ENCODE peak calls at places on chromosomes 13 and 19, in six cellular contexts. E is heart right ventricle, A is choroid plexus epithelial cell, V is B cell, D is transverse colon, K is uterus. T is an unnamed sample.

GRCh38 chr19:45630463-45630862 is 8.7 kb downstream of the EML2 start:
- DNase-seq in D (no peak), A (peak; percentile 83), V (no peak), K (no peak), E (no peak), T (no peak)

GRCh38 chr19:18551631-18552030 is 6.0 kb upstream of the KXD1 start:
- DNase-seq in D (no peak), K (no peak), A (no peak), V (no peak), E (no peak), T (no peak)

GRCh38 chr19:9935409-9936062 is 779 bp downstream of the OLFM2 start:
- DNase-seq in V (peak; percentile 32), A (no peak), E (no peak), K (peak; percentile 21), D (no peak), T (no peak)

GRCh38 chr13:46894534-46894906 is 2.3 kb downstream of the HTR2A start:
- DNase-seq in D (no peak), V (no peak), A (no peak), E (no peak), K (no peak), T (no peak)

GRCh38 chr19:46618670-46619231 is 6.1 kb downstream of the PTGIR start:
- DNase-seq in K (no peak), E (no peak), V (peak; percentile 86), D (no peak), A (peak; percentile 60), T (no peak)

GRCh38 chr19:44687898-44688297 is 11.1 kb upstream of the CEACAM16 start:
- DNase-seq in E (no peak), A (no peak), D (no peak), K (no peak), V (no peak), T (no peak)

GRCh38 chr13:40275636-40276035 is 390.8 kb downstream of the FOXO1 start:
- DNase-seq in E (no peak), K (no peak), A (peak; percentile 63), D (no peak), V (no peak), T (no peak)

GRCh38 chr19:19362075-19362474 is 41.4 kb downstream of the MAU2 start:
- DNase-seq in V (no peak), K (no peak), A (no peak), E (no peak), D (no peak), T (no peak)

GRCh38 chr19:6103217-6103644 is 7.1 kb downstream of the RFX2 start:
- DNase-seq in V (no peak), D (peak; percentile 56), A (peak; percentile 76), K (peak; percentile 78), E (peak; percentile 61), T (no peak)

GRCh38 chr13:51764184-51765141 is 39.5 kb downstream of the DHRS12 start:
- DNase-seq in V (peak; percentile 54), D (peak; percentile 56), A (peak; percentile 81), E (peak; percentile 58), K (peak; percentile 67), T (peak; percentile 52)

GRCh38 chr13:94303644-94304174 is 175.8 kb downstream of the DCT start:
- DNase-seq in K (no peak), V (no peak), E (no peak), D (no peak), A (no peak), T (no peak)

GRCh38 chr19:55320844-55321419 is 4.2 kb downstream of the TMEM150B start:
- DNase-seq in D (no peak), K (no peak), E (no peak), V (no peak), A (no peak), T (no peak)

GRCh38 chr13:26897706-26898550 is 137.3 kb upstream of the GPR12 start:
- DNase-seq in E (no peak), V (no peak), K (no peak), D (no peak), A (no peak), T (no peak)

GRCh38 chr19:5078179-5078578 is 109.3 kb downstream of the KDM4B start:
- DNase-seq in E (no peak), A (no peak), K (no peak), V (no peak), D (no peak), T (no peak)

GRCh38 chr19:46374526-46375475 is 27.9 kb downstream of the PPP5C start:
- DNase-seq in A (no peak), V (no peak), K (no peak), E (no peak), D (no peak), T (no peak)

GRCh38 chr13:110089815-110090214 is 217.1 kb downstream of the COL4A1 start:
- DNase-seq in K (no peak), D (no peak), A (no peak), E (no peak), V (no peak), T (no peak)
- TF ChIP-seq CTCF in K (no peak), D (peak; percentile 17), A (peak; percentile 46), E (peak; percentile 30), V (no peak), T (no peak)

GRCh38 chr19:16023558-16023915 is 52.8 kb upstream of the TPM4 start:
- DNase-seq in A (no peak), K (no peak), E (no peak), D (no peak), V (no peak), T (no peak)

GRCh38 chr19:16026756-16027155 is 49.5 kb upstream of the TPM4 start:
- DNase-seq in V (no peak), K (no peak), A (no peak), E (no peak), D (no peak), T (no peak)

GRCh38 chr19:16026131-16026530 is 50.2 kb upstream of the TPM4 start:
- DNase-seq in A (no peak), D (no peak), V (no peak), K (no peak), E (no peak), T (no peak)

GRCh38 chr19:16024266-16025107 is 51.8 kb upstream of the TPM4 start:
- DNase-seq in V (no peak), D (no peak), A (no peak), K (no peak), E (no peak), T (no peak)

GRCh38 chr19:16025108-16026101 is 50.9 kb upstream of the TPM4 start:
- DNase-seq in A (peak; percentile 68), E (no peak), V (no peak), D (peak; percentile 39), K (no peak), T (no peak)
- TF ChIP-seq CTCF in A (peak; percentile 76), E (peak; percentile 35), V (no peak), D (peak; percentile 26), K (no peak), T (no peak)

DNA sequence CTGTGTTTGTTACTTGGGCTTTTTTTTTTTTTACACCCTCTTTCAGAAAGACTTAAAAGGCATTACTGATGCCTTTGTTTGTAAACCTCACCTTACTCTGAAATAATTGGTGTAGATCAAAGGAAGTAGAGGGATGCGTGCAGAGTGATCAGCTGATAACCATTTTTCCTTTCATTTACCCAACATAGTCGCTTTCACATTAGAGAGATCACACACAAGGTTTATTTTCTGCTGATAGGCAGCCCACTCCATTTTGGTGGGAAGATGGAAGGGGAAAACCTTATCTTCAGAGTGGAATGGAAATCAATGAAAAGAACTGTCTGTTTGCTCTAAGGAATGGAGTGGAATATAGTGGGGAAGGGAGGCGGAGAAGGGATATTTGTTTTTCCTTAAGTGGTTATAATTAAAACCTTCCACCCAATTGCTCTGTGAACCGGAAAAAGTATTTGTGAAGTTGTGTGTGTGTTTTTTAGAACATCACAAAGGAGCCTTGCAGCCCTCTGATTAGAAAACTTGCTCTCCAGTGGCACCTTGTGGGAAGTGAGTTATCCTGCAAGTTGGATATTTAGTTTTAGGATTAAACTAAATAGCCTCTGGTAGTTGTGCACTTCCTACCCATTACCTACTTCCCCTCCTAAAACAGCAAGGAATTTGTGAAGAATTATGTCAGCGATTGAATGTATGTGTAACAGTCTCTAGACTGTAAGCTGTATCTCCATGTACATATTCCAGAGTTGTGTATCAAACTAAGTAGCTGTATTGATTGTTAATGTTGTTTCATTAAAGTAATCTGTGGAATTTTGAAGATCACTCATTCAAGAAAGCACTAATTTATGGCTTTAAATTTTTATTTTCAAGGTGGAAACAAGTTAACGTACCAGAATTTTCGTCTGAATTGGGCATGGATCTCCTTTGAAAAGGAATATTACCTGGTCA is 76.8 kb downstream of the FREM2 start:
- DNase-seq in D (no peak), E (no peak), V (no peak), K (no peak), A (peak; percentile 66), T (no peak)
- TF ChIP-seq CTCF in D (peak; percentile 46), E (peak; percentile 43), V (no peak), K (peak; percentile 25), A (peak; percentile 78), T (no peak)

DNA sequence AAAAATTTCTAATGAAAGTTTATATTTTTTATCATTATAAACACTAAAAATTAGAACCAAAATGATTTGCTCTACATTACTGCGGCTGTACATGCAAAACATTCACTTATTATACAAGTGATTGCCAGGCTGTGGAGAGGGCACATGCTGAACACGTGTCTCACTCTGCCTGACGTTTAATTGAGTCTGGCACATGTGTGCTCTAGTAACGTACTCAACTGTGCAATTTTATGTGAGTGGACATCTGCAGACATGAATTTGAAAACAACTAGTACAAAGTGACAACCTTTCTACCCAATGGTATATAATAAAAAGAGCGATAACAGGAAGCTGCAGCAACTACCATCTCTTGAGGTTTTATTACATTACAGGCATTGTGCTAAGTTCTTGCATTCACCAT is 341.4 kb downstream of the KLF12 start:
- DNase-seq in K (no peak), D (no peak), E (no peak), A (no peak), V (no peak), T (no peak)
- TF ChIP-seq CTCF in K (no peak), D (no peak), E (no peak), A (no peak), V (no peak), T (no peak)

DNA sequence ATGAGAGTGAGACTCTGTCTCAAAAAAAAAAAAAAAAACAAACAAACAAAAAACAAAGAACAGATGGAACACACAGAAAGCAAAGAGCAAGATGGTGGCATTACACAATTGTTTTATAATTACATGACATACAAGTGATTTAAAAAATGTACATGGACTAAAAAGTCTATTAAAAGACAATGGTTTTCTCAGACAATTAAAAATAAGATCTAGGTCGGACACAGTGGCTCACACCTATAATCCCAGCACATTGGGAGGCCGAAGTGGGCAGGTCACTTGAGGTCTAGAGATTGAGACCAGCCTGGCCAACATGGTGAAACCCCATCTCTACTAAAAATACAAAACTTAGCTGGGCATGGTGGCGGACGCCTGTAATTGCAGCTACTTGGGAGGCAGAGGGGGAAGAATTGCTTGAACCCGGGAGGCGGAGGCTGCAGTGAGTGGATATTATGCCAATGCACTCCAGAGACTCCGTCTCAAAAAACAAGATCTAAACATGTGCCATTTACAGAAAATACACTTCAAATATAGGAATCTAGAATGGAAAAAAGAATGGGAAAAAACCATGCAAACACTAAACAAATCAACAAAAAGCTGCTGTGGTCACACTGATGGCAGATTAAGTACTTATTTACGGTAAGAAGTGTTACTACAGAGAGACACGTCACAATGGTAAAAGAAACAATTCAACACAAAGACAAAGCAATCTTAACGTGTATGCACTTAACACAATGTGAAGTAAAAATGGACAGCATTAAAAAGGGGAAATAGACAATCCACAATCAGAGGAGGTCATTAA is 26.7 kb downstream of the MIER2 start:
- DNase-seq in E (no peak), A (no peak), K (no peak), V (no peak), D (no peak), T (no peak)
- TF ChIP-seq CTCF in E (no peak), A (peak; percentile 2), K (no peak), V (no peak), D (no peak), T (no peak)

GRCh38 chr19:42325896-42326771 is 699 bp downstream of the MEGF8 start:
- DNase-seq in A (no peak), D (no peak), K (no peak), E (no peak), V (peak; percentile 56), T (no peak)
- TF ChIP-seq CTCF in A (peak; percentile 17), D (peak; percentile 19), K (no peak), E (peak; percentile 13), V (peak; percentile 27), T (no peak)